ENCODE peak calls at places on chromosomes 13 and 19, in nine cellular contexts. A, R, H, O, G, P, K, Z and X are unnamed samples.

GRCh38 chr19:54035215-54036178 is 28.2 kb downstream of the VSTM1 start:
- DNase-seq in H (no peak), R (no peak), K (no peak), Z (no peak), O (no peak), P (no peak), G (no peak), A (no peak), X (no peak)

GRCh38 chr19:53537523-53538377 is at the start of gene ZNF331:
- DNase-seq in A (peak), Z (peak), O (peak), H (peak), P (peak), G (peak), K (no peak), R (peak), X (peak)

GRCh38 chr19:10305139-10305806 is 4.3 kb downstream of the ZGLP1 start:
- DNase-seq in Z (no peak), K (no peak), O (no peak), A (no peak), R (no peak), H (no peak), P (no peak), G (no peak), X (no peak)

GRCh38 chr13:48567521-48568331 is 34.8 kb upstream of the RCBTB2 start:
- DNase-seq in K (no peak), R (peak), P (peak), O (no peak), A (no peak), G (no peak), Z (no peak), H (no peak), X (no peak)

GRCh38 chr13:95128045-95128643 is 173.1 kb downstream of the ABCC4 start:
- DNase-seq in H (no peak), P (peak), R (no peak), K (no peak), G (peak), Z (no peak), A (no peak), O (no peak), X (no peak)

GRCh38 chr19:10112037-10112751 is 701 bp downstream of the P2RY11 start:
- DNase-seq in O (peak), A (no peak), K (no peak), H (no peak), Z (no peak), G (no peak), P (no peak), R (no peak), X (no peak)

GRCh38 chr13:112326821-112327370 is 49.3 kb upstream of the SPACA7 start:
- DNase-seq in K (no peak), O (no peak), A (no peak), H (no peak), P (no peak), G (no peak), Z (no peak), R (no peak), X (no peak)

GRCh38 chr13:28819748-28820098 is 416 bp upstream of the MTUS2 start:
- DNase-seq in Z (no peak), G (peak), K (no peak), O (no peak), A (no peak), H (peak), P (peak), R (no peak), X (peak)

GRCh38 chr13:75326173-75327131 is 155.5 kb downstream of the TBC1D4 start:
- DNase-seq in R (no peak), P (no peak), A (no peak), G (no peak), O (no peak), H (peak), Z (no peak), K (no peak), X (no peak)

GRCh38 chr19:35178701-35179100 is 24.2 kb downstream of the FXYD5 start:
- DNase-seq in R (no peak), H (no peak), P (no peak), K (no peak), G (no peak), A (no peak), Z (no peak), O (no peak), X (no peak)

GRCh38 chr19:2089727-2090053 is 6.4 kb downstream of the MOB3A start:
- DNase-seq in K (no peak), A (no peak), H (no peak), R (no peak), Z (no peak), G (no peak), P (no peak), O (no peak), X (no peak)

GRCh38 chr13:106182404-106182803 is 353.1 kb downstream of the EFNB2 start:
- DNase-seq in K (no peak), H (no peak), G (no peak), P (no peak), O (no peak), Z (no peak), A (no peak), R (no peak), X (no peak)

DNA sequence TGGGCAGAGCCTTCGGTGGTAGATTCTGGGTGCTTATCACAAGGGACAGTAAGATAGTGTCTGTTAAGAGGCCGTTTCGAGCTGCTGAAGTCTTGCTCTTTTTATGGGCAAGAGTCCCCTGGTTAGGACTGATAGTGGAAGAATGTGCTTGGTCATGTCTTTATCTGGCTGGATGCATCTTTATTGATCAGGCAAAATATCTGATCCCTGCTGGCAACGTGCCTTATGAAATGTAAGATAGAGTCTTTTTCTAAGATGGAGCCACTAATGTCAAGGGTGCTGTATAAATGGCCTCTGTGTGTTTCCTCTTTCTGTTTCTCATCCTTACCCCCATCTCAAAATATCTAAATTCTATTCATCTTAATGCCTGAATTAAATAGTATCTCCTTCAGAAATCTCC is 53.3 kb downstream of the MYO16 start:
- DNase-seq in G (no peak), P (no peak), H (peak), K (no peak), O (no peak), Z (no peak), A (no peak), R (no peak), X (no peak)
- TF ChIP-seq POLR2A in G (no peak), P (no peak), H (no peak), K (no peak), O (no peak), Z (no peak), A (no peak), R (no peak), X (no peak)

GRCh38 chr19:12796146-12797071 is 5.1 kb downstream of the JUNB start:
- DNase-seq in K (no peak), Z (no peak), H (peak), R (peak), O (peak), A (peak), G (peak), P (peak), X (peak)
- TF ChIP-seq POLR2A in K (no peak), Z (no peak), H (peak), R (no peak), O (peak), A (no peak), G (peak), P (peak), X (no peak)

DNA sequence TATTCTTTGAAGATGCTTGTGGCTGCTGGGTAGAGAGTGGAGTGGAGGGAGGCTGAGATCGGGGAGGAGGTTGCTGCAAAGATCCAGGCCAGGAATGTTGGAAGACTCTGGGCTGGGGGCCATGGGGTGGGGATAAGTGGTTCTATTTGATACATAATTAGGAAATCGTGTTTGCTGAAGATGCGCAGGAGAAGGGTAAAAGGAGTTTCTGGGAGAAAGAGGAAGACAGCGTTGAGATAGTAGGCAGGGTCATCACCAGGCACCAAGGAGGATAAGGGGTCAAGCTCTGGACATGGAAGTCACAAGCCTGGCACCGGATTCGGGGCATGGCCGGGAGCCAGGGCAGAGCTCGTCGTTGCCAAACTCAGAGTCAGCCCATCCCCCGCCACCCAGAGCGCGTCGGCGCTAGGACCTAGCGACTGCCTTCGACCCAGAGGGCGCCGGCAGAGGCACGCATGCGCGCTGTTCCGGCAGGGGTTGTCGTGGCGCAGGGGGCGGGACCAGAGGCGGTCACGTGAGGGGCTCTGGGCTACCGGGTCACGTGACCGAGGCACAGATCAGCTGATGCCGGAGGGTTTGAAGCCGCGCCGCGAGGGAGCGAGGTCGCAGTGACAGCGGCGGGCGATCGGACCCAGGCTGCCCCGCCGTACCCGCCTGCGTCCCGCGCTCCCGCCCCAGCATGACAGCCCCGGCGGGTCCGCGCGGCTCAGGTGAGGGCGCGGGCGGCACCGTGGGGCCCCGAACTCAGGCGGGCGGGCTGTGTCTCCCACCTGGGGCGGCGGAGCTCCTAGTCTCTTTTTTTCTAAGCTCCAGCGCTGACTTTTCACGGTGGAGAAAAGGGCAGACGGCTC is at the start of gene MCOLN1:
- DNase-seq in O (peak), K (no peak), R (peak), G (peak), H (peak), A (peak), Z (peak), P (peak), X (peak)
- TF ChIP-seq POLR2A in O (peak), K (no peak), R (peak), G (no peak), H (peak), A (no peak), Z (peak), P (no peak), X (peak)

GRCh38 chr19:46346821-46347571 is at the start of gene PPP5C:
- DNase-seq in A (peak), G (peak), R (peak), K (peak), O (peak), Z (peak), H (peak), P (peak), X (peak)
- TF ChIP-seq POLR2A in A (peak), G (peak), R (peak), K (peak), O (peak), Z (peak), H (peak), P (peak), X (peak)

DNA sequence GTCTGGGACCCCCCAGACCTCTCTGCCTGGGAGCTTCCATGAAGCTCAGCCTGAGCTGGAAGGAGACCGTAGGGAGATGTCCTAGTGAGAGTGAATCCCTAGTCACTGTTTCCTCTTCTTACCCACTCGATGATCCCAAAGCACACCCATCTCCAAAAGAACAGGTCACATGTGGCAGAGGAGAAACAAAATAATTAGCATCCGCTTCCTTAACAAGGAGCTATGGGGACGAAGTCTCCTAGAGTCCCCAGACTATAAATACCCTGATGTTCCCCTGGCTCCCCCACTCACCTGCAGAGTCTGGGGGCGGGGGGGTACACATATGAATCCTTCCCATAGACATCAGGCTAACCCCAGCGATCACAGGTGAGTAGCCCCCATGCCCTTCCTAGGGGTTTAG is at the start of gene OR1I1:
- DNase-seq in H (no peak), O (no peak), K (no peak), G (no peak), A (no peak), Z (no peak), P (no peak), R (no peak), X (no peak)
- TF ChIP-seq POLR2A in H (no peak), O (no peak), K (no peak), G (no peak), A (no peak), Z (no peak), P (no peak), R (no peak), X (no peak)

GRCh38 chr19:5903054-5903501 is 512 bp downstream of the NDUFA11 start:
- DNase-seq in K (no peak), R (no peak), O (no peak), H (peak), Z (no peak), A (no peak), G (no peak), P (no peak), X (no peak)

GRCh38 chr19:5907216-5907615 is 2.5 kb downstream of the VMAC start:
- DNase-seq in P (no peak), H (no peak), G (no peak), O (no peak), Z (no peak), K (no peak), R (no peak), A (no peak), X (no peak)

GRCh38 chr19:5905072-5905778 is 553 bp downstream of the VMAC start:
- DNase-seq in G (no peak), A (no peak), K (no peak), R (no peak), O (no peak), H (no peak), Z (no peak), P (no peak), X (no peak)

GRCh38 chr19:5903502-5904301 is at the start of gene NDUFA11:
- DNase-seq in K (peak), A (peak), Z (peak), O (peak), H (peak), R (peak), G (peak), P (peak), X (peak)

DNA sequence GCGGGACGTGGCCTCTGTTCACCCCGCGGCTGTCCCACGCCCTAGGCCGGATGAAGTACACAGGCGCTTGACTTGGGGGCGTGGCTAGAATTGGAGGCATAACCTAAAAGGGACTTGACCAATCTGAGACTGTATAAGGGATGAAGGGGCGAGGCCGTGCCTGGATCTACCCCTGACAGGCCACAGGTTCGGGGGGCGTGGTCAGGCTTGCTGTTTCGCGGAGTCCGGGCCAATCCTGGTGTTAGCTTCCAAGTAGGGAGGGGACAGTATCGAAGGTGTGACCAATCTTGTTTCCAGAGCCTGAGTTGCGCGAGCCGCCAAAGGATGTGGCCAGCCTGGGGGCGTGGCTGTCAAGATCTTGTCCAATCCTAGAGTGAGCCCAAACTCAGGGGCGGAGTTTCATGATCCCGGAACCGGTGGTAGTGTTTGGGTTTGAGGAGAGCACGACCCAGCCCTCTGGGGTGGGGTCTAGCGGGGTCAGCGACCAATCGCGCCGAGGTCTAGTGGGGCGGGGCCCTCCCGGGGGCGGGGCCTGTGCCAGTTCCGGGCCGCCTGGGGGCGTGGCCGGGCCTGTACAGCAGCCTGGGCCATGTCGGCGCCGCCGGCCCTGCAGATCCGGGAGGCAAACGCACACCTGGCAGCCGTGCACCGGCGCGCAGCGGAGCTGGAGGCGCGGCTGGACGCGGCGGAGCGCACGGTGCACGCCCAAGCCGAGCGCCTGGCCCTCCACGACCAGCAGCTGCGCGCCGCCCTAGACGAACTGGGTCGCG is at the start of gene VMAC:
- DNase-seq in G (peak), O (peak), R (peak), K (peak), Z (peak), P (peak), A (peak), H (peak), X (peak)
- TF ChIP-seq POLR2A in G (peak), O (peak), R (peak), K (no peak), Z (peak), P (peak), A (no peak), H (no peak), X (no peak)

DNA sequence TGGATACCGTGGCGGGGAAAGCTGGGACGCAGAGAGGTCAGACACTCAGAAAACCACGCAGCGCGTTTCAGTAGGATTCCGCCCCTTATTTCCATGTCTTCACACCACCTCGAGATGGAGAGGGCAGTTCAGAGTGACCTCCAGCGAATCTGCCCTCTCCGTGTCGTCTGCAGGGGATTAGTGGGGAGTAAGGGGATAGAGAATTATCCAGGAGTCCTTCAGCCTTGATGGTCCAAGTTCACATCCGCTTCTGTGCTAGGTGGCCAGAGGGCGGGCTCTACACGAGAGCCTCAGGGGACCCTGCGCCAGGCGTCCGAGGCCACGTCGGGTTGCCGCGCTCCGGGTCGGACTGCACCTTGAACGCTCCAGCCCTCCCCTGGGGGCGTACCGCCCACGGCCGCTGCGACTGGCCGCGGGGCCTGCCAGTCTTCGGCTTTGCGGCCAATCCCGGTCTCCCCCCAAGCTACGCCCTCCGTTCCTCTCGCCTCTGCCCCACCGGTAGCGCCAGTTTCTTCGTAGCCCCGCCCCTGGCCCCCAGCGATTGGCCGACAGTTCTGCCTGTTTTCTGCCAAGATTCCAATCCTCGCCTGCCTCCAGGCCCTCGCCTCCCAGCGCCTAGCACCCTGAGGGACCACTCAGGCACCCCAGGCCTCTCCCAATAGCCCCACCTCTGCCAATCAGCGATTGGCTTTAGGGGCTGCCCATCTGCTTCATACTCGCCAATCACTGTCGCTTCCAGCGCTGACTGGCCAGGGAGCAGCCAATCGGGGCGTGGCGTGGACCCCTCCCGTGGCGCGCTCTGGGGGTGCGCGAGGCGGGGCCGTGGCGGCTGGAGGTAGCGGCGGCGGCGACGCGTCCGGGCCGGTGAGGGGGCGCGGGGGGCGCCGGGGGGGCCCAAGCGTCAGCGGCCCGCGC is at the start of gene SLC25A42:
- DNase-seq in P (peak), G (peak), K (peak), H (peak), R (peak), A (peak), O (peak), Z (peak), X (peak)
- TF ChIP-seq POLR2A in P (peak), G (no peak), K (peak), H (peak), R (peak), A (peak), O (peak), Z (peak), X (peak)

GRCh38 chr19:15468675-15469512 is 4.5 kb upstream of the RASAL3 start:
- DNase-seq in O (no peak), H (no peak), Z (no peak), A (no peak), P (no peak), R (no peak), K (no peak), G (no peak), X (no peak)

GRCh38 chr19:15469513-15470297 is 5.4 kb upstream of the RASAL3 start:
- DNase-seq in O (no peak), R (no peak), K (no peak), A (no peak), Z (no peak), H (no peak), G (no peak), P (no peak), X (no peak)

GRCh38 chr19:15464394-15465385 is at the start of gene RASAL3:
- DNase-seq in G (no peak), P (no peak), H (no peak), R (peak), A (no peak), Z (no peak), K (no peak), O (peak), X (no peak)

GRCh38 chr19:15467734-15468214 is 3.4 kb upstream of the RASAL3 start:
- DNase-seq in G (no peak), K (no peak), H (no peak), R (no peak), A (no peak), P (no peak), O (no peak), Z (no peak), X (no peak)

GRCh38 chr19:15466851-15467733 is 2.7 kb upstream of the RASAL3 start:
- DNase-seq in G (no peak), A (no peak), Z (no peak), O (no peak), P (no peak), R (no peak), K (no peak), H (no peak), X (no peak)
- TF ChIP-seq POLR2A in G (no peak), A (no peak), Z (no peak), O (no peak), P (no peak), R (no peak), K (no peak), H (no peak), X (no peak)